ENCODE peak calls at places on chromosomes 2 and 18, in eight cellular contexts. H is Karpas-422, Y is lung microvascular endothelial cell, F is GM13977, T is activated T-helper 1 cell treated with Interleukin-2 at 50 U/mL for 16 hours, G is GM12865, W is WERI-Rb-1, L is coronary artery. Z is an unnamed sample.

GRCh38 chr2:29532451-29532850 is 388.9 kb downstream of the ALK start:
- DNase-seq in H (no peak), F (no peak), Y (no peak), T (no peak), W (no peak), L (no peak), G (no peak), Z (no peak)

GRCh38 chr2:71615769-71616730 is 162.7 kb downstream of the DYSF start:
- DNase-seq in T (no peak), G (no peak), W (no peak), Y (no peak), L (no peak), H (no peak), F (no peak), Z (no peak)

GRCh38 chr2:3040066-3040428 is 337.6 kb downstream of the EIPR1 start:
- DNase-seq in W (no peak), F (no peak), T (no peak), G (no peak), L (peak), H (no peak), Y (no peak), Z (no peak)

GRCh38 chr2:118321436-118322100 is 233.3 kb downstream of the INSIG2 start:
- DNase-seq in G (no peak), Y (no peak), H (no peak), W (no peak), T (no peak), L (no peak), F (no peak), Z (no peak)

GRCh38 chr2:61268249-61268648 is 106.3 kb downstream of the C2orf74 start:
- DNase-seq in Y (no peak), G (no peak), F (no peak), W (no peak), T (no peak), L (no peak), H (no peak), Z (no peak)

GRCh38 chr18:12336887-12337286 is 28.8 kb downstream of the TUBB6 start:
- DNase-seq in H (no peak), Y (no peak), F (no peak), G (no peak), T (no peak), W (no peak), L (no peak), Z (no peak)

GRCh38 chr2:20571231-20571630 is 79.7 kb downstream of the HS1BP3 start:
- DNase-seq in G (no peak), W (no peak), F (no peak), Y (peak), L (no peak), H (no peak), T (no peak), Z (peak)

GRCh38 chr2:23545811-23546210 is 160.8 kb downstream of the KLHL29 start:
- DNase-seq in F (no peak), L (no peak), T (no peak), G (no peak), Y (no peak), W (peak), H (no peak), Z (no peak)

GRCh38 chr18:30177056-30177455 is 865.5 kb downstream of the DSC3 start:
- DNase-seq in F (no peak), G (no peak), H (no peak), W (no peak), T (no peak), L (no peak), Y (no peak), Z (no peak)

GRCh38 chr2:237345891-237346640 is 67.9 kb downstream of the COL6A3 start:
- DNase-seq in T (no peak), W (no peak), H (no peak), Y (no peak), G (no peak), F (no peak), L (no peak), Z (no peak)

GRCh38 chr2:7997279-7997678 is 684.6 kb upstream of the ID2 start:
- DNase-seq in T (no peak), H (no peak), F (no peak), G (peak), L (no peak), Y (no peak), W (no peak), Z (no peak)

GRCh38 chr18:59145055-59145454 is 5.4 kb downstream of the SEC11C start:
- DNase-seq in Y (peak), F (no peak), L (no peak), H (no peak), T (no peak), G (no peak), W (no peak), Z (no peak)

GRCh38 chr2:135152361-135152760 is 100.3 kb downstream of the RAB3GAP1 start:
- DNase-seq in L (no peak), G (no peak), W (no peak), T (no peak), H (no peak), Y (no peak), F (no peak), Z (no peak)

GRCh38 chr2:58895849-58896248 is 654.7 kb upstream of the FANCL start:
- DNase-seq in F (no peak), Y (no peak), W (no peak), L (no peak), H (no peak), T (no peak), G (no peak), Z (no peak)

GRCh38 chr2:52107124-52107523 is 1075.2 kb upstream of the NRXN1 start:
- DNase-seq in H (no peak), T (no peak), F (no peak), W (peak), G (no peak), L (no peak), Y (no peak), Z (no peak)

GRCh38 chr2:75920721-75921551 is 210.2 kb upstream of the GCFC2 start:
- DNase-seq in Y (no peak), H (no peak), T (no peak), G (no peak), W (no peak), F (no peak), L (no peak), Z (no peak)

GRCh38 chr2:164992818-164993217 is 37.5 kb upstream of the SLC38A11 start:
- DNase-seq in T (no peak), G (peak), Y (peak), L (no peak), H (peak), W (peak), F (peak), Z (peak)

GRCh38 chr2:44560961-44561360 is 199.2 kb downstream of the CAMKMT start:
- DNase-seq in W (no peak), H (no peak), L (no peak), T (no peak), G (no peak), Y (no peak), F (no peak), Z (peak)

GRCh38 chr2:128685841-128686497 is 367.3 kb upstream of the HS6ST1 start:
- DNase-seq in Y (no peak), W (no peak), H (no peak), T (no peak), G (no peak), F (peak), L (no peak), Z (no peak)

GRCh38 chr2:172101008-172101706 is 1.5 kb downstream of the DLX2 start:
- DNase-seq in T (no peak), Y (no peak), F (peak), L (no peak), W (no peak), H (no peak), G (no peak), Z (no peak)

GRCh38 chr2:11389048-11389413 is 44.6 kb upstream of the ROCK2 start:
- DNase-seq in Y (no peak), W (no peak), T (no peak), G (no peak), F (no peak), L (no peak), H (no peak), Z (no peak)

GRCh38 chr18:79242246-79242645 is 153.5 kb upstream of the NFATC1 start:
- DNase-seq in G (no peak), F (no peak), W (no peak), T (no peak), Y (no peak), H (peak), L (no peak), Z (no peak)